ENCODE peak calls at places on chromosome 1, in nine cellular contexts. X is NCI-H2081; Q is stimulated activated CD4-positive, alpha-beta T cell treated with anti-CD3 and anti-CD28 coated beads, TNF-alpha, amount 100 ng/mL, for 4 hours; P is activated T-helper 9 cell treated with anti-CD3 and anti-CD28 coated beads, Interleukin-2, amount 50 U/mL, for 16 hours; K is OCI-M1; C is NCI-H526 treated with DMSO at 0.1 percent for 48 hours; M is frontal cortex; F is small intestine; Z is NCI-H1930. O is an unnamed sample.

GRCh38 chr1:63994636-63995035 is 208.8 kb upstream of the UBE2U start:
- DNase-seq in X (no peak), Q (no peak), P (no peak), K (no peak), C (no peak), M (no peak), F (no peak), Z (no peak), O (no peak)

GRCh38 chr1:149962039-149962647 is 25.5 kb upstream of the MTMR11 start:
- DNase-seq in X (peak), Q (peak), P (no peak), K (peak), C (peak), M (peak), F (peak), Z (peak), O (peak)

GRCh38 chr1:95118019-95118499 is 904 bp downstream of the TLCD4 start:
- DNase-seq in X (no peak), Q (no peak), P (no peak), K (peak), C (peak), M (no peak), F (peak), Z (no peak), O (no peak)

GRCh38 chr1:25869909-25870606 is 5.5 kb downstream of the PAQR7 start:
- DNase-seq in X (no peak), Q (no peak), P (no peak), K (no peak), C (no peak), M (no peak), F (no peak), Z (no peak), O (peak)

GRCh38 chr1:156797212-156797871 is 19.3 kb downstream of the SH2D2A start:
- DNase-seq in X (peak), Q (no peak), P (no peak), K (peak), C (peak), M (no peak), F (peak), Z (no peak), O (peak)

GRCh38 chr1:148264374-148265276 is 112.5 kb upstream of the NBPF11 start:
- DNase-seq in X (peak), Q (no peak), P (no peak), K (peak), C (no peak), M (no peak), F (no peak), Z (no peak), O (peak)

GRCh38 chr1:24126672-24127023 is 14.7 kb upstream of the MYOM3 start:
- DNase-seq in X (no peak), Q (no peak), P (no peak), K (no peak), C (no peak), M (no peak), F (no peak), Z (no peak), O (no peak)

GRCh38 chr1:115302390-115302961 is 35.6 kb downstream of the NGF start:
- DNase-seq in X (no peak), Q (no peak), P (no peak), K (no peak), C (no peak), M (no peak), F (no peak), Z (no peak), O (no peak)

GRCh38 chr1:11796036-11796828 is 9.5 kb downstream of the MTHFR start:
- DNase-seq in X (no peak), Q (no peak), P (no peak), K (peak), C (no peak), M (no peak), F (no peak), Z (no peak), O (no peak)

GRCh38 chr1:183180213-183180612 is 5.9 kb upstream of the LAMC2 start:
- DNase-seq in X (peak), Q (no peak), P (no peak), K (no peak), C (peak), M (no peak), F (no peak), Z (no peak), O (peak)

GRCh38 chr1:150876111-150876434 is 326 bp downstream of the ARNT start:
- DNase-seq in X (peak), Q (no peak), P (no peak), K (peak), C (peak), M (peak), F (peak), Z (peak), O (peak)

GRCh38 chr1:175725684-175726083 is 17.7 kb downstream of the TNR start:
- DNase-seq in X (no peak), Q (no peak), P (no peak), K (peak), C (no peak), M (no peak), F (peak), Z (no peak), O (peak)

GRCh38 chr1:207459008-207459407 is 4.9 kb downstream of the CR2 start:
- DNase-seq in X (no peak), Q (no peak), P (peak), K (no peak), C (no peak), M (no peak), F (peak), Z (no peak), O (no peak)

GRCh38 chr1:153538315-153538821 is 2.4 kb downstream of the S100A5 start:
- DNase-seq in X (no peak), Q (no peak), P (no peak), K (no peak), C (peak), M (no peak), F (peak), Z (no peak), O (peak)

GRCh38 chr1:12284486-12284885 is 54.7 kb downstream of the VPS13D start:
- DNase-seq in X (no peak), Q (no peak), P (no peak), K (no peak), C (no peak), M (no peak), F (no peak), Z (no peak), O (no peak)

GRCh38 chr1:38138498-38139233 is 92.1 kb upstream of the POU3F1 start:
- DNase-seq in X (peak), Q (no peak), P (no peak), K (no peak), C (no peak), M (no peak), F (no peak), Z (no peak), O (peak)

GRCh38 chr1:202069670-202070069 is 53.0 kb upstream of the GPR37L1 start:
- DNase-seq in X (peak), Q (no peak), P (no peak), K (no peak), C (no peak), M (no peak), F (peak), Z (no peak), O (no peak)

GRCh38 chr1:28180310-28181305 is 4.1 kb upstream of the PTAFR start:
- DNase-seq in X (no peak), Q (no peak), P (no peak), K (peak), C (no peak), M (no peak), F (peak), Z (no peak), O (no peak)

GRCh38 chr1:235302143-235302542 is 25.8 kb downstream of the ARID4B start:
- DNase-seq in X (no peak), Q (no peak), P (no peak), K (no peak), C (no peak), M (no peak), F (no peak), Z (no peak), O (no peak)

GRCh38 chr1:84836145-84836544 is 56.9 kb downstream of the LPAR3 start:
- DNase-seq in X (no peak), Q (no peak), P (no peak), K (no peak), C (no peak), M (no peak), F (no peak), Z (no peak), O (no peak)

GRCh38 chr1:39110325-39110851 is 84.2 kb downstream of the NDUFS5 start:
- DNase-seq in X (no peak), Q (no peak), P (no peak), K (no peak), C (no peak), M (no peak), F (no peak), Z (no peak), O (no peak)

GRCh38 chr1:156725683-156726280 is 2.5 kb upstream of the METTL25B start:
- DNase-seq in X (peak), Q (peak), P (peak), K (peak), C (peak), M (peak), F (peak), Z (peak), O (peak)

GRCh38 chr1:43506233-43506632 is 24.4 kb upstream of the PTPRF start:
- DNase-seq in X (no peak), Q (no peak), P (no peak), K (no peak), C (no peak), M (no peak), F (no peak), Z (no peak), O (no peak)

GRCh38 chr1:67716800-67717199 is 31.8 kb downstream of the GADD45A start:
- DNase-seq in X (peak), Q (no peak), P (no peak), K (no peak), C (no peak), M (no peak), F (peak), Z (no peak), O (no peak)

GRCh38 chr1:97164276-97164639 is 442.7 kb downstream of the PTBP2 start:
- DNase-seq in X (no peak), Q (no peak), P (no peak), K (peak), C (no peak), M (no peak), F (no peak), Z (no peak), O (no peak)

GRCh38 chr1:109370712-109371270 is 26.9 kb downstream of the SORT1 start:
- DNase-seq in X (no peak), Q (no peak), P (no peak), K (peak), C (no peak), M (no peak), F (no peak), Z (no peak), O (no peak)

O was measured in iPS-NIHi11.